ENCODE peak calls at places on chromosomes 16 and 17, in nine cellular contexts. Z, F, E, N, J, A, H, B and P are unnamed samples.

GRCh38 chr16:85353839-85354622 is 241.8 kb upstream of the CIBAR2 start:
- DNase-seq in Z (no peak), F (no peak), E (peak), N (no peak), J (no peak), A (no peak), H (no peak), B (no peak), P (no peak)

GRCh38 chr17:68085751-68086445 is 50.4 kb downstream of the KPNA2 start:
- DNase-seq in Z (no peak), F (no peak), E (peak), N (no peak), J (peak), A (no peak), H (no peak), B (no peak), P (no peak)

GRCh38 chr17:32998893-32999240 is 7.2 kb downstream of the SPACA3 start:
- DNase-seq in Z (no peak), F (no peak), E (no peak), N (no peak), J (no peak), A (no peak), H (no peak), B (no peak), P (no peak)

GRCh38 chr16:81879625-81880024 is 100.5 kb downstream of the PLCG2 start:
- DNase-seq in Z (no peak), F (peak), E (no peak), N (no peak), J (no peak), A (no peak), H (no peak), B (no peak), P (no peak)

GRCh38 chr16:56628486-56629035 is 3.0 kb downstream of the MT1E start:
- DNase-seq in Z (no peak), F (no peak), E (no peak), N (no peak), J (no peak), A (no peak), H (no peak), B (no peak), P (no peak)

GRCh38 chr16:27779719-27780161 is 229.8 kb downstream of the KATNIP start:
- DNase-seq in Z (peak), F (peak), E (no peak), N (peak), J (no peak), A (peak), H (no peak), B (no peak), P (no peak)

GRCh38 chr17:57349533-57350227 is 93.4 kb downstream of the MSI2 start:
- DNase-seq in Z (no peak), F (no peak), E (no peak), N (no peak), J (no peak), A (no peak), H (no peak), B (no peak), P (no peak)

GRCh38 chr17:44557653-44558285 is 485 bp downstream of the FZD2 start:
- DNase-seq in Z (peak), F (no peak), E (no peak), N (peak), J (no peak), A (peak), H (no peak), B (peak), P (no peak)

GRCh38 chr16:81716478-81717210 is 62.4 kb upstream of the PLCG2 start:
- DNase-seq in Z (no peak), F (no peak), E (no peak), N (no peak), J (peak), A (no peak), H (no peak), B (no peak), P (no peak)

GRCh38 chr17:76088041-76088867 is 9.3 kb downstream of the ZACN start:
- DNase-seq in Z (no peak), F (peak), E (no peak), N (no peak), J (no peak), A (no peak), H (no peak), B (no peak), P (no peak)

GRCh38 chr17:41615454-41615853 is 2.9 kb upstream of the KRT16 start:
- DNase-seq in Z (no peak), F (no peak), E (peak), N (no peak), J (no peak), A (no peak), H (no peak), B (no peak), P (no peak)

GRCh38 chr17:56108811-56109284 is 44.4 kb upstream of the ANKFN1 start:
- DNase-seq in Z (no peak), F (peak), E (peak), N (no peak), J (peak), A (no peak), H (no peak), B (no peak), P (no peak)

GRCh38 chr16:69113216-69113615 is 7.8 kb downstream of the HAS3 start:
- DNase-seq in Z (no peak), F (no peak), E (no peak), N (no peak), J (no peak), A (no peak), H (no peak), B (no peak), P (no peak)

GRCh38 chr16:85492617-85492957 is 120.5 kb upstream of the GSE1 start:
- DNase-seq in Z (no peak), F (peak), E (no peak), N (no peak), J (no peak), A (no peak), H (no peak), B (no peak), P (no peak)

GRCh38 chr17:71375948-71376347 is 744.9 kb upstream of the SOX9 start:
- DNase-seq in Z (no peak), F (no peak), E (no peak), N (no peak), J (no peak), A (no peak), H (no peak), B (no peak), P (no peak)

GRCh38 chr17:58786586-58787295 is 31.1 kb downstream of the PPM1E start:
- DNase-seq in Z (no peak), F (no peak), E (peak), N (no peak), J (no peak), A (peak), H (no peak), B (no peak), P (no peak)

GRCh38 chr17:18950944-18951905 is 740 bp upstream of the SLC5A10 start:
- DNase-seq in Z (peak), F (no peak), E (no peak), N (no peak), J (no peak), A (no peak), H (no peak), B (no peak), P (no peak)